ENCODE peak calls at places on chromosome 17, in six cellular contexts. H is testis, U is tibial artery, I is A549, O is psoas muscle, V is heart left ventricle. C is an unnamed sample.

GRCh38 chr17:49132699-49133364 is at the start of gene B4GALNT2:
- DNase-seq in H (peak; percentile 19), U (no peak), I (peak; percentile 83), O (no peak), V (no peak), C (peak; percentile 12)

GRCh38 chr17:48517478-48517877 is 13.3 kb downstream of the HOXB1 start:
- DNase-seq in H (no peak), U (no peak), I (no peak), O (no peak), V (no peak), C (no peak)

GRCh38 chr17:73489991-73490390 is 154.3 kb downstream of the SDK2 start:
- DNase-seq in H (no peak), U (no peak), I (no peak), O (no peak), V (no peak), C (no peak)

GRCh38 chr17:48647103-48647963 is 21.2 kb upstream of the HOXB9 start:
- DNase-seq in H (no peak), U (no peak), I (peak; percentile 71), O (no peak), V (no peak), C (no peak)

GRCh38 chr17:63443053-63443452 is 3.1 kb downstream of the CYB561 start:
- DNase-seq in H (no peak), U (no peak), I (no peak), O (no peak), V (no peak), C (peak; percentile 18)

GRCh38 chr17:73397856-73398540 is 86.2 kb upstream of the CDC42EP4 start:
- DNase-seq in H (no peak), U (no peak), I (no peak), O (no peak), V (no peak), C (no peak)

GRCh38 chr17:81332949-81333570 is 38.0 kb upstream of the SLC38A10 start:
- DNase-seq in H (no peak), U (no peak), I (no peak), O (no peak), V (no peak), C (no peak)

GRCh38 chr17:56699186-56699895 is 105.8 kb downstream of the NOG start:
- DNase-seq in H (no peak), U (peak; percentile 24), I (peak; percentile 99), O (peak; percentile 78), V (peak; percentile 40), C (peak; percentile 32)

GRCh38 chr17:62101519-62101918 is 36.4 kb upstream of the MED13 start:
- DNase-seq in H (no peak), U (no peak), I (no peak), O (no peak), V (no peak), C (no peak)

GRCh38 chr17:19002805-19003542 is 1.6 kb downstream of the FAM83G start:
- DNase-seq in H (no peak), U (no peak), I (no peak), O (no peak), V (no peak), C (no peak)

GRCh38 chr17:75891022-75891604 is 5.6 kb downstream of the TRIM65 start:
- DNase-seq in H (no peak), U (no peak), I (no peak), O (no peak), V (no peak), C (no peak)

GRCh38 chr17:6632530-6632929 is 8.0 kb downstream of the KIAA0753 start:
- DNase-seq in H (no peak), U (no peak), I (no peak), O (no peak), V (no peak), C (no peak)

GRCh38 chr17:31096106-31096436 is 1.3 kb downstream of the NF1 start:
- DNase-seq in H (no peak), U (no peak), I (no peak), O (no peak), V (no peak), C (no peak)

GRCh38 chr17:57408064-57408811 is 151.9 kb downstream of the MSI2 start:
- DNase-seq in H (no peak), U (no peak), I (no peak), O (no peak), V (no peak), C (no peak)

GRCh38 chr17:31677681-31678080 is 181.4 kb downstream of the COPRS start:
- DNase-seq in H (no peak), U (no peak), I (no peak), O (no peak), V (no peak), C (no peak)

GRCh38 chr17:76681222-76682137 is 29.3 kb downstream of the MXRA7 start:
- DNase-seq in H (peak; percentile 87), U (peak; percentile 72), I (peak; percentile 84), O (peak; percentile 63), V (peak; percentile 82), C (peak; percentile 85)

GRCh38 chr17:64005734-64006167 is 7.6 kb downstream of the PRR29 start:
- DNase-seq in H (no peak), U (no peak), I (peak; percentile 64), O (no peak), V (no peak), C (peak; percentile 49)

GRCh38 chr17:79951361-79952264 is 84.1 kb downstream of the TBC1D16 start:
- DNase-seq in H (peak; percentile 43), U (no peak), I (no peak), O (no peak), V (peak; percentile 65), C (peak; percentile 81)

GRCh38 chr17:1111599-1112443 is 68.0 kb downstream of the ABR start:
- DNase-seq in H (no peak), U (no peak), I (peak; percentile 64), O (no peak), V (peak; percentile 77), C (peak; percentile 54)

GRCh38 chr17:77885678-77886386 is 72.7 kb upstream of the TNRC6C start:
- DNase-seq in H (no peak), U (no peak), I (no peak), O (no peak), V (no peak), C (peak; percentile 5)
- H3K4me1 ChIP-seq in H (peaks cover 37% of the 10 kb centered on the region), U (peaks cover 8% of the 10 kb centered on the region), I (peaks cover 20% of the 10 kb centered on the region), O (peaks cover 16% of the 10 kb centered on the region), V (peaks cover 54% of the 10 kb centered on the region), C (peaks cover 17% of the 10 kb centered on the region)

GRCh38 chr17:59623151-59623550 is 3.5 kb downstream of the CLTC start:
- DNase-seq in H (no peak), U (no peak), I (no peak), O (no peak), V (no peak), C (no peak)
- H3K4me3 ChIP-seq in H (no peak overlapping the region), U (no peak overlapping the region), I (peak overlapping the region; percentile 93), O (peak overlapping the region; percentile 85), V (no peak overlapping the region), C (peak overlapping the region; percentile 32)

GRCh38 chr17:17737938-17738894 is 57.0 kb downstream of the RAI1 start:
- DNase-seq in H (peak; percentile 60), U (no peak), I (no peak), O (no peak), V (no peak), C (no peak)
- H3K4me1 ChIP-seq in H (peaks cover 50% of the 10 kb centered on the region), U (peaks cover 36% of the 10 kb centered on the region), I (peaks cover 84% of the 10 kb centered on the region), O (peaks cover 25% of the 10 kb centered on the region), V (peaks cover 46% of the 10 kb centered on the region), C (peaks cover 25% of the 10 kb centered on the region)

GRCh38 chr17:39740357-39741111 is 2.8 kb downstream of the GRB7 start:
- DNase-seq in H (peak; percentile 34), U (no peak), I (peak; percentile 60), O (no peak), V (no peak), C (no peak)
- H3K4me3 ChIP-seq in H (no peak overlapping the region), U (no peak overlapping the region), I (peak overlapping the region; percentile 63), O (no peak overlapping the region), V (no peak overlapping the region), C (no peak overlapping the region)

C was measured in right cardiac atrium.